ENCODE peak calls at places on chromosomes 7 and 10, in seven cellular contexts. Z is thoracic aorta, F is transverse colon, Q is fibroblast of pulmonary artery, M is astrocyte of the spinal cord, U is lower leg skin, K is MCF 10A. B is an unnamed sample.

GRCh38 chr10:98251399-98251798 is 16.6 kb downstream of the LOXL4 start:
- DNase-seq in K (no peak), M (no peak), F (no peak), Q (no peak), Z (no peak), U (no peak), B (no peak)

GRCh38 chr10:99172130-99172738 is 63.4 kb downstream of the HPSE2 start:
- DNase-seq in Z (no peak), M (peak), F (peak), U (no peak), K (peak), Q (peak), B (no peak)

GRCh38 chr7:70525991-70526390 is 606.0 kb upstream of the GALNT17 start:
- DNase-seq in Z (no peak), M (no peak), K (no peak), Q (no peak), U (no peak), F (no peak), B (no peak)

GRCh38 chr7:155809332-155809946 is 2.8 kb downstream of the SHH start:
- DNase-seq in F (no peak), Z (no peak), U (no peak), M (no peak), Q (no peak), K (no peak), B (no peak)

GRCh38 chr10:87760195-87760905 is 57.7 kb downstream of the ATAD1 start:
- DNase-seq in Q (peak), K (no peak), Z (no peak), U (no peak), F (no peak), M (no peak), B (no peak)

GRCh38 chr10:63812491-63812890 is 291.3 kb downstream of the REEP3 start:
- DNase-seq in F (no peak), M (no peak), U (no peak), Q (peak), K (no peak), Z (no peak), B (no peak)

GRCh38 chr10:62806246-62806645 is 1.7 kb downstream of the ADO start:
- DNase-seq in Q (no peak), Z (no peak), F (no peak), U (no peak), M (no peak), K (no peak), B (no peak)

GRCh38 chr10:107081644-107082043 is 82.9 kb downstream of the SORCS1 start:
- DNase-seq in Z (no peak), M (no peak), Q (no peak), F (no peak), U (no peak), K (no peak), B (no peak)

GRCh38 chr7:17548014-17548653 is 249.7 kb downstream of the AHR start:
- DNase-seq in U (no peak), Q (no peak), M (no peak), K (no peak), F (no peak), Z (no peak), B (no peak)

GRCh38 chr7:41257660-41258059 is 445.2 kb downstream of the INHBA start:
- DNase-seq in M (no peak), Q (no peak), F (no peak), K (no peak), U (no peak), Z (no peak), B (no peak)

GRCh38 chr10:35546824-35547225 is 58.3 kb upstream of the GJD4 start:
- DNase-seq in M (peak), K (peak), Q (peak), U (no peak), Z (no peak), F (no peak), B (no peak)

GRCh38 chr7:63065684-63066083 is 933.0 kb upstream of the ZNF722 start:
- DNase-seq in U (no peak), Q (no peak), Z (no peak), M (no peak), K (no peak), F (no peak), B (no peak)

GRCh38 chr7:80603940-80604339 is 34.5 kb upstream of the CD36 start:
- DNase-seq in Z (no peak), U (no peak), F (no peak), K (no peak), Q (no peak), M (no peak), B (no peak)

GRCh38 chr10:125130886-125131285 is 29.5 kb downstream of the CTBP2 start:
- DNase-seq in U (no peak), Q (no peak), F (no peak), K (no peak), M (no peak), Z (no peak), B (no peak)

GRCh38 chr7:2863461-2864066 is 19.5 kb upstream of the GNA12 start:
- DNase-seq in Z (peak), Q (peak), U (peak), M (peak), F (peak), K (peak), B (no peak)

GRCh38 chr10:122647383-122647968 is 52.2 kb downstream of the C10orf120 start:
- DNase-seq in U (peak), M (no peak), F (no peak), Z (no peak), K (no peak), Q (no peak), B (no peak)

GRCh38 chr7:90178592-90179279 is 24.5 kb downstream of the STEAP1 start:
- DNase-seq in F (no peak), K (peak), M (peak), U (no peak), Z (no peak), Q (peak), B (no peak)

GRCh38 chr10:87594864-87595263 is 64.8 kb upstream of the PAPSS2 start:
- DNase-seq in K (peak), M (no peak), Q (no peak), U (no peak), Z (no peak), F (no peak), B (no peak)

GRCh38 chr7:20217193-20217948 is at the start of gene MACC1:
- DNase-seq in M (no peak), U (no peak), K (peak), Q (no peak), Z (no peak), F (peak), B (no peak)

GRCh38 chr7:27678617-27679260 is 16.1 kb upstream of the HIBADH start:
- DNase-seq in M (no peak), K (no peak), Z (no peak), F (no peak), U (no peak), Q (no peak), B (no peak)

GRCh38 chr10:59240581-59241183 is 64.2 kb downstream of the PHYHIPL start:
- DNase-seq in Q (peak), K (peak), Z (no peak), U (no peak), M (peak), F (no peak), B (no peak)
- TF ChIP-seq CTCF in Q (peak), K (peak), Z (peak), U (no peak), M (peak), F (peak), B (no peak)

GRCh38 chr10:43316988-43317387 is 50.1 kb upstream of the RASGEF1A start:
- DNase-seq in F (peak), Z (no peak), U (no peak), K (no peak), Q (no peak), M (no peak), B (no peak)
- TF ChIP-seq CTCF in F (no peak), Z (no peak), U (no peak), K (no peak), Q (no peak), M (no peak), B (no peak)

DNA sequence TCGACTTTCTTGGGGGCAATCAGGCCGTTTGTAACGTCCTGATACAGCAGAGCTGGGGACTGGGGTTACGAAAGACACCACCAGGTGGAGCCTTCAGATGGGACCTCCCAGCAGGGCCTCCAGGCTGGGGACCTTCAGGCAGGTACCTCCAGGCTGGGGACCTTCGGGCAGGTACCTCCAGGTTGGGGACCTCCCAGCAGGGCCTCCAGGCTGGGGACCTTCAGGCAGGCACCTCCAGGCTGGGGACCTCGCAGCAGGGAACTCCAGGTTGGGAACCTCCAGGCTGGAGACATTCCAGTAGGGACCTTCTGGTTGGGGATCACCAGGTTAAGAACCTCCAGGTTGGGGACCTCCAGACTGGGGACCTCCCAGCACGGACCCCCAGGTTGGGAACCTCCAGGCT is 23.5 kb upstream of the GPR146 start:
- DNase-seq in K (no peak), Q (no peak), M (no peak), F (no peak), Z (no peak), U (no peak), B (no peak)
- TF ChIP-seq CTCF in K (peak), Q (no peak), M (no peak), F (no peak), Z (no peak), U (no peak), B (no peak)

GRCh38 chr10:14385591-14386201 is 55.0 kb upstream of the FRMD4A start:
- DNase-seq in F (no peak), Z (no peak), U (no peak), K (peak), M (no peak), Q (peak), B (no peak)
- TF ChIP-seq CTCF in F (no peak), Z (no peak), U (no peak), K (no peak), M (no peak), Q (peak), B (no peak)

GRCh38 chr10:45302573-45302972 is 12.8 kb downstream of the OR13A1 start:
- DNase-seq in M (no peak), U (no peak), Z (no peak), K (no peak), F (no peak), Q (no peak), B (no peak)
- TF ChIP-seq CTCF in M (no peak), U (no peak), Z (no peak), K (no peak), F (no peak), Q (no peak), B (no peak)

DNA sequence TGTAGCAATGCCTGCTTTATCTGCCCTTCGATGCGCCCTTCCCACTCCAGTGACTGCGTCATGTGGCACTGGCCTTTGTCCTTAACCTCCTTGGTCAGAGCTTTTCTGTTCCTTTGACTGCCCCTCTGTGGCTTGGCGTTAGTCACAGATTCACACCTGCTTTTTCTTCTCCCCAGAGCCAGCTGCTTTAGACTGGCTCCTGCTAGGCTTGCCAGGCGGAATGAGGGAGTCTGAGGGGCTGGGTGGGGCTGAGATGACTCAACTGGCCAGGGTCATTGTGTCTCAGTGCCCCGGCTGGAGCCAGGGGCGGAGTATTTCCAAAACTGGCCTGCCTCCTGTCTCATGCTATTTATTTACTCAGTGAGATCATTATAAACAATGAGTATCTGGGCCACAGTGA is 194.1 kb downstream of the EMX2 start:
- DNase-seq in F (no peak), U (no peak), M (no peak), K (peak), Z (no peak), Q (no peak), B (no peak)
- TF ChIP-seq CTCF in F (no peak), U (no peak), M (no peak), K (no peak), Z (no peak), Q (no peak), B (no peak)

B was measured in omental fat pad.